ENCODE peak calls at places on chromosomes 2 and 18, in eight cellular contexts. A is Karpas-422; F is amygdala; T is IMR-90; R is effector memory CD4-positive, alpha-beta T cell; B is anterior cingulate cortex; E is HT-29; Y is hippocampal formation. C is an unnamed sample.

GRCh38 chr2:212618636-212619035 is 80.0 kb upstream of the ERBB4 start:
- DNase-seq in A (no peak), F (no peak), T (peak), R (no peak), B (no peak), E (no peak), Y (no peak), C (no peak)

GRCh38 chr2:238900511-238900910 is 52.6 kb downstream of the TWIST2 start:
- DNase-seq in A (no peak), F (no peak), T (peak), R (no peak), B (no peak), E (no peak), Y (no peak), C (no peak)

GRCh38 chr2:110834134-110834827 is 101.9 kb downstream of the ACOXL start:
- DNase-seq in A (peak), F (no peak), T (no peak), R (no peak), B (no peak), E (no peak), Y (no peak), C (no peak)

GRCh38 chr2:4246364-4247131 is 543.2 kb downstream of the DCDC2C start:
- DNase-seq in A (no peak), F (no peak), T (no peak), R (no peak), B (no peak), E (no peak), Y (no peak), C (no peak)

GRCh38 chr2:15177103-15177502 is 384.0 kb downstream of the NBAS start:
- DNase-seq in A (no peak), F (no peak), T (peak), R (peak), B (no peak), E (no peak), Y (peak), C (no peak)

GRCh38 chr2:213221962-213222361 is 62.3 kb upstream of the SPAG16 start:
- DNase-seq in A (no peak), F (no peak), T (no peak), R (no peak), B (no peak), E (no peak), Y (no peak), C (no peak)

GRCh38 chr2:71299507-71299906 is 32.1 kb upstream of the ZNF638 start:
- DNase-seq in A (peak), F (no peak), T (peak), R (no peak), B (no peak), E (peak), Y (peak), C (peak)

GRCh38 chr2:177148477-177149154 is 64.0 kb upstream of the HNRNPA3 start:
- DNase-seq in A (peak), F (peak), T (peak), R (peak), B (peak), E (peak), Y (peak), C (peak)

GRCh38 chr18:41338341-41338740 is 616.7 kb upstream of the PIK3C3 start:
- DNase-seq in A (no peak), F (no peak), T (no peak), R (no peak), B (no peak), E (no peak), Y (no peak), C (no peak)

GRCh38 chr2:242030858-242031257 is 161.3 kb downstream of the RTP5 start:
- DNase-seq in A (no peak), F (no peak), T (no peak), R (no peak), B (no peak), E (no peak), Y (no peak), C (no peak)

GRCh38 chr18:43680096-43680495 is 402.8 kb upstream of the SYT4 start:
- DNase-seq in A (no peak), F (no peak), T (no peak), R (no peak), B (no peak), E (no peak), Y (no peak), C (no peak)

GRCh38 chr2:217793566-217794132 is 209.1 kb downstream of the TNS1 start:
- DNase-seq in A (no peak), F (no peak), T (no peak), R (no peak), B (no peak), E (no peak), Y (no peak), C (no peak)

GRCh38 chr2:9821805-9822445 is 21.3 kb upstream of the TAF1B start:
- DNase-seq in A (peak), F (no peak), T (no peak), R (no peak), B (no peak), E (no peak), Y (no peak), C (no peak)

GRCh38 chr2:43609304-43609883 is 13.6 kb upstream of the THADA start:
- DNase-seq in A (peak), F (peak), T (peak), R (no peak), B (no peak), E (peak), Y (peak), C (peak)

GRCh38 chr2:233857511-233858118 is 3.3 kb upstream of the HJURP start:
- DNase-seq in A (peak), F (no peak), T (no peak), R (no peak), B (no peak), E (peak), Y (peak), C (peak)

GRCh38 chr2:108575132-108575966 is 41.1 kb downstream of the LIMS1 start:
- DNase-seq in A (peak), F (no peak), T (peak), R (no peak), B (no peak), E (no peak), Y (no peak), C (peak)

GRCh38 chr2:73892631-73893329 is at the start of gene ACTG2:
- DNase-seq in A (no peak), F (no peak), T (peak), R (no peak), B (no peak), E (no peak), Y (no peak), C (no peak)

GRCh38 chr18:54924948-54925347 is 34.3 kb downstream of the CCDC68 start:
- DNase-seq in A (no peak), F (no peak), T (peak), R (no peak), B (no peak), E (no peak), Y (no peak), C (no peak)

GRCh38 chr2:1728821-1729220 is 15.5 kb downstream of the PXDN start:
- DNase-seq in A (no peak), F (no peak), T (peak), R (no peak), B (no peak), E (no peak), Y (no peak), C (no peak)

C was measured in OCI-LY7.